ENCODE peak calls at places on chromosome 22, in four cellular contexts. J is spleen, Q is C1 segment of cervical spinal cord, B is H7. T is an unnamed sample.

GRCh38 chr22:27084130-27084529 is 426.7 kb downstream of the MIAT start:
- DNase-seq in Q (no peak), J (no peak), B (no peak), T (no peak)

GRCh38 chr22:40684728-40685127 is 5.4 kb downstream of the MCHR1 start:
- DNase-seq in Q (no peak), B (peak), J (no peak), T (peak)

GRCh38 chr22:23774922-23775436 is 2.3 kb downstream of the MMP11 start:
- DNase-seq in J (no peak), B (no peak), Q (no peak), T (peak)

GRCh38 chr22:28810839-28811491 is 10.6 kb upstream of the XBP1 start:
- DNase-seq in J (peak), B (no peak), Q (no peak), T (no peak)

GRCh38 chr22:40540265-40540664 is 96.3 kb downstream of the MRTFA start:
- DNase-seq in B (peak), J (no peak), Q (no peak), T (no peak)

GRCh38 chr22:31556627-31557203 is 60.4 kb downstream of the SFI1 start:
- DNase-seq in B (peak), Q (no peak), J (no peak), T (peak)

GRCh38 chr22:45059296-45059695 is 49.5 kb upstream of the PHF21B start:
- DNase-seq in Q (no peak), J (no peak), B (no peak), T (no peak)

GRCh38 chr22:20550851-20551744 is 43.7 kb downstream of the MED15 start:
- DNase-seq in Q (peak), J (peak), B (peak), T (no peak)

GRCh38 chr22:49820984-49821383 is 6.7 kb downstream of the BRD1 start:
- DNase-seq in Q (peak), B (peak), J (no peak), T (no peak)

GRCh38 chr22:44573451-44573850 is 75.4 kb upstream of the RTL6 start:
- DNase-seq in B (no peak), J (no peak), Q (no peak), T (no peak)

GRCh38 chr22:19631899-19632670 is 82.2 kb upstream of the SEPTIN5 start:
- DNase-seq in B (peak), Q (no peak), J (no peak), T (peak)

GRCh38 chr22:36644333-36644757 is 59.2 kb downstream of the CACNG2 start:
- DNase-seq in J (no peak), Q (peak), B (peak), T (peak)

GRCh38 chr22:27370281-27370680 is 431.3 kb downstream of the MN1 start:
- DNase-seq in Q (no peak), J (no peak), B (no peak), T (peak)

GRCh38 chr22:36026741-36027140 is 1.9 kb downstream of the RBFOX2 start:
- DNase-seq in B (no peak), Q (no peak), J (no peak), T (peak)

GRCh38 chr22:42472671-42473070 is 40.5 kb upstream of the NFAM1 start:
- DNase-seq in B (no peak), J (no peak), Q (no peak), T (no peak)

GRCh38 chr22:38788846-38789245 is 5.1 kb downstream of the DNAL4 start:
- DNase-seq in Q (no peak), B (no peak), J (no peak), T (no peak)

GRCh38 chr22:31089101-31090100 is 8.3 kb downstream of the SMTN start:
- DNase-seq in Q (peak), J (peak), B (peak), T (no peak)

GRCh38 chr22:30286331-30286730 is 3.0 kb downstream of the CASTOR1 start:
- DNase-seq in J (no peak), Q (no peak), B (no peak), T (no peak)

GRCh38 chr22:30078320-30079311 is 1.6 kb upstream of the HORMAD2 start:
- DNase-seq in Q (no peak), J (no peak), B (peak), T (no peak)

GRCh38 chr22:17258015-17258827 is 39.0 kb upstream of the ADA2 start:
- DNase-seq in Q (peak), B (peak), J (peak), T (peak)

GRCh38 chr22:46803031-46803880 is 40.8 kb downstream of the TBC1D22A start:
- DNase-seq in J (peak), B (peak), Q (no peak), T (peak)

GRCh38 chr22:39254789-39255298 is 10.1 kb upstream of the PDGFB start:
- DNase-seq in Q (no peak), B (peak), J (no peak), T (no peak)

GRCh38 chr22:50059185-50059880 is 1.2 kb upstream of the TTLL8 start:
- DNase-seq in Q (no peak), B (peak), J (no peak), T (peak)

GRCh38 chr22:17369553-17370035 is 334 bp downstream of the CECR2 start:
- DNase-seq in Q (peak), B (peak), J (peak), T (peak)

GRCh38 chr22:27150530-27150909 is 493.1 kb downstream of the MIAT start:
- DNase-seq in J (no peak), Q (no peak), B (no peak), T (no peak)

T was measured in mesendoderm.